ENCODE peak calls at places on chromosomes 3 and 15, in six cellular contexts. One of them, this sample, is unnamed.

GRCh38 chr3:43998374-43998840 is 243.3 kb upstream of the TOPAZ1 start:
- DNase-seq in body of pancreas: no peak
- DNase-seq in neuronal stem cell: no peak
- DNase-seq in GM12865: no peak
- DNase-seq in AG04449: no peak
- DNase-seq in tibial nerve: no peak
- DNase-seq in this sample: no peak

GRCh38 chr15:65675551-65675950 is 53.8 kb downstream of the SLC24A1 start:
- DNase-seq in tibial nerve: no peak
- DNase-seq in GM12865: no peak
- DNase-seq in AG04449: no peak
- DNase-seq in body of pancreas: no peak
- DNase-seq in neuronal stem cell: no peak
- DNase-seq in this sample: no peak

GRCh38 chr15:101060576-101061551 is 141.7 kb downstream of the LRRK1 start:
- DNase-seq in tibial nerve: no peak
- DNase-seq in AG04449: no peak
- DNase-seq in GM12865: no peak
- DNase-seq in body of pancreas: no peak
- DNase-seq in neuronal stem cell: no peak
- DNase-seq in this sample: no peak

GRCh38 chr15:37773111-37773860 is 161.2 kb upstream of the TMCO5A start:
- DNase-seq in AG04449: peak; percentile 87
- DNase-seq in GM12865: no peak
- DNase-seq in neuronal stem cell: no peak
- DNase-seq in body of pancreas: no peak
- DNase-seq in tibial nerve: no peak
- DNase-seq in this sample: peak; percentile 60

GRCh38 chr15:60385620-60386552 is 11.9 kb downstream of the ANXA2 start:
- DNase-seq in neuronal stem cell: no peak
- DNase-seq in body of pancreas: no peak
- DNase-seq in AG04449: no peak
- DNase-seq in GM12865: no peak
- DNase-seq in tibial nerve: no peak
- DNase-seq in this sample: no peak

GRCh38 chr3:87033205-87033604 is 42.3 kb upstream of the VGLL3 start:
- DNase-seq in tibial nerve: no peak
- DNase-seq in neuronal stem cell: no peak
- DNase-seq in AG04449: no peak
- DNase-seq in body of pancreas: no peak
- DNase-seq in GM12865: no peak
- DNase-seq in this sample: no peak

GRCh38 chr3:183116051-183116614 is 16.8 kb upstream of the MCCC1 start:
- DNase-seq in neuronal stem cell: peak; percentile 83
- DNase-seq in tibial nerve: no peak
- DNase-seq in AG04449: no peak
- DNase-seq in body of pancreas: peak; percentile 69
- DNase-seq in GM12865: peak; percentile 94
- DNase-seq in this sample: no peak

GRCh38 chr15:89673162-89673506 is 6.0 kb downstream of the PLIN1 start:
- DNase-seq in neuronal stem cell: peak; percentile 65
- DNase-seq in tibial nerve: no peak
- DNase-seq in GM12865: peak; percentile 50
- DNase-seq in body of pancreas: no peak
- DNase-seq in AG04449: no peak
- DNase-seq in this sample: no peak

GRCh38 chr3:38634133-38634532 is 15.4 kb downstream of the SCN5A start:
- DNase-seq in neuronal stem cell: no peak
- DNase-seq in GM12865: no peak
- DNase-seq in AG04449: no peak
- DNase-seq in body of pancreas: no peak
- DNase-seq in tibial nerve: no peak
- DNase-seq in this sample: peak; percentile 15

GRCh38 chr15:51341366-51342248 is at the start of gene GLDN:
- DNase-seq in AG04449: no peak
- DNase-seq in tibial nerve: no peak
- DNase-seq in body of pancreas: no peak
- DNase-seq in neuronal stem cell: peak; percentile 20
- DNase-seq in GM12865: no peak
- DNase-seq in this sample: no peak

GRCh38 chr15:90067953-90068613 is 34.2 kb downstream of the IDH2 start:
- DNase-seq in neuronal stem cell: no peak
- DNase-seq in tibial nerve: no peak
- DNase-seq in AG04449: no peak
- DNase-seq in GM12865: no peak
- DNase-seq in body of pancreas: peak; percentile 72
- DNase-seq in this sample: no peak

GRCh38 chr3:114762144-114762543 is 384.9 kb downstream of the ZBTB20 start:
- DNase-seq in body of pancreas: no peak
- DNase-seq in AG04449: no peak
- DNase-seq in neuronal stem cell: no peak
- DNase-seq in tibial nerve: no peak
- DNase-seq in GM12865: no peak
- DNase-seq in this sample: no peak

GRCh38 chr15:45021331-45021730 is 1.7 kb upstream of the SORD start:
- DNase-seq in AG04449: no peak
- DNase-seq in tibial nerve: no peak
- DNase-seq in body of pancreas: peak; percentile 53
- DNase-seq in GM12865: no peak
- DNase-seq in neuronal stem cell: no peak
- DNase-seq in this sample: no peak

GRCh38 chr15:75791337-75791713 is 51.9 kb upstream of the UBE2Q2 start:
- DNase-seq in tibial nerve: no peak
- DNase-seq in AG04449: no peak
- DNase-seq in neuronal stem cell: no peak
- DNase-seq in GM12865: no peak
- DNase-seq in body of pancreas: no peak
- DNase-seq in this sample: no peak

GRCh38 chr3:185253645-185254410 is at the start of gene EHHADH:
- DNase-seq in neuronal stem cell: no peak
- DNase-seq in AG04449: no peak
- DNase-seq in tibial nerve: peak; percentile 32
- DNase-seq in GM12865: peak; percentile 74
- DNase-seq in body of pancreas: peak; percentile 82
- DNase-seq in this sample: peak; percentile 6

GRCh38 chr3:21920431-21920830 is 169.4 kb upstream of the ZNF385D start:
- DNase-seq in neuronal stem cell: no peak
- DNase-seq in tibial nerve: no peak
- DNase-seq in body of pancreas: no peak
- DNase-seq in GM12865: no peak
- DNase-seq in AG04449: peak; percentile 72
- DNase-seq in this sample: peak; percentile 56

GRCh38 chr15:66714543-66714981 is 12.5 kb downstream of the SMAD6 start:
- DNase-seq in AG04449: no peak
- DNase-seq in body of pancreas: no peak
- DNase-seq in neuronal stem cell: no peak
- DNase-seq in tibial nerve: no peak
- DNase-seq in GM12865: no peak
- DNase-seq in this sample: no peak

GRCh38 chr15:66715181-66715624 is 13.2 kb downstream of the SMAD6 start:
- DNase-seq in AG04449: no peak
- DNase-seq in neuronal stem cell: no peak
- DNase-seq in GM12865: no peak
- DNase-seq in tibial nerve: no peak
- DNase-seq in body of pancreas: peak; percentile 22
- DNase-seq in this sample: no peak

GRCh38 chr15:66713843-66714508 is 11.9 kb downstream of the SMAD6 start:
- DNase-seq in tibial nerve: no peak
- DNase-seq in AG04449: no peak
- DNase-seq in body of pancreas: no peak
- DNase-seq in neuronal stem cell: no peak
- DNase-seq in GM12865: peak; percentile 79
- DNase-seq in this sample: no peak

GRCh38 chr15:66716668-66717025 is 14.6 kb downstream of the SMAD6 start:
- DNase-seq in body of pancreas: no peak
- DNase-seq in tibial nerve: no peak
- DNase-seq in GM12865: no peak
- DNase-seq in AG04449: no peak
- DNase-seq in neuronal stem cell: no peak
- DNase-seq in this sample: no peak

DNA sequence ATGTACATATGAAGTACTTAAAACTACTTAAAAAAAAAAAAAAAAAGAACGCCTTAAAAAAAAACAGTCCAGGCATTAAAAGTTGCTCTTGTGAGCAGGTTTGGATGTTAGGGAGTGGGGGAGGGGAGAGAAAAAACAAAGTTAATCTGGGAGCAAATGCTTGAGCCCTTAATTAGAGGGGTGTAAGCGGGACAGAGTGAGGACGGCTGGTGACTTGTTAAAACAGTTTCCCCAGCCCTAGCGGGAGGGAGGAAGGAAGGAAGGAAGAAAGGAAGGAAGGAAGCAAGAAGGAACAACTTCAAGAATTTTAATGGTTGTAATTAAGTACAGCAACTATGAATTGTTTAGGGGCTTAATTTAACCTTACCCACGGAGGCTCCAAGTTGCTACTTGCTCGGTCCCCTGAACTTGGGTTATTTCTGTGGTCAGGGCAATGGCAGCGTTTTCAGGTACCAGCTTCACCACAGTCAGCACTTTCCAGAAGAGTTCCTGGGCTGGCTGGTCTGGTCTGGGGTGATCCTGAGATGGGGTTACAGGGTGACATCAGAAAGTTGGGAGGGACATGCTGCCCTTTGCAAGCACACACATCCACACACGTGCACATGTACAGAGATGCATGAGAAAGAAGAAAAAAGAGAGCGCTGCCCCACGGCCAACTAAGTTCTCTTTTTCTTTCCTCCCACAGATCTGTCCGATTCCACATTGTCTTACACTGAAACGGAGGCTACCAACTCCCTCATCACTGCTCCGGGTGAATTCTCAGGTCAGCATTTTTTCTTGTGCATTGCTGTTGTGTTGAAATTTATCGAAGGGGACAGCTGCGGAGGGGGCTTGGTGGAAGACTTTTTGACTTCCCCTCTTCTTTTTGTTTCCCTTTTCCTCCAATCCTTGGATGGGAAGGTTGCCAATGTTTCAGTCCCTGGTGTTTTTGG is 14.0 kb downstream of the SMAD6 start:
- DNase-seq in GM12865: no peak
- DNase-seq in tibial nerve: no peak
- DNase-seq in neuronal stem cell: no peak
- DNase-seq in AG04449: no peak
- DNase-seq in body of pancreas: no peak
- DNase-seq in this sample: no peak
- H3K4me3 ChIP-seq in GM12865: no peak overlapping the region
- H3K4me3 ChIP-seq in tibial nerve: no peak overlapping the region
- H3K4me3 ChIP-seq in neuronal stem cell: no peak overlapping the region
- H3K4me3 ChIP-seq in AG04449: no peak overlapping the region
- H3K4me3 ChIP-seq in body of pancreas: no peak overlapping the region
- H3K4me3 ChIP-seq in this sample: no peak overlapping the region

GRCh38 chr3:150925751-150926201 is 20.5 kb upstream of the MINDY4B start:
- DNase-seq in tibial nerve: no peak
- DNase-seq in neuronal stem cell: peak; percentile 36
- DNase-seq in AG04449: no peak
- DNase-seq in GM12865: peak; percentile 62
- DNase-seq in body of pancreas: peak; percentile 49
- DNase-seq in this sample: no peak
- H3K4me3 ChIP-seq in tibial nerve: no peak overlapping the region
- H3K4me3 ChIP-seq in neuronal stem cell: no peak overlapping the region
- H3K4me3 ChIP-seq in AG04449: no peak overlapping the region
- H3K4me3 ChIP-seq in GM12865: peak overlapping the region; percentile 2
- H3K4me3 ChIP-seq in body of pancreas: no peak overlapping the region
- H3K4me3 ChIP-seq in this sample: peak overlapping the region; percentile 15

DNA sequence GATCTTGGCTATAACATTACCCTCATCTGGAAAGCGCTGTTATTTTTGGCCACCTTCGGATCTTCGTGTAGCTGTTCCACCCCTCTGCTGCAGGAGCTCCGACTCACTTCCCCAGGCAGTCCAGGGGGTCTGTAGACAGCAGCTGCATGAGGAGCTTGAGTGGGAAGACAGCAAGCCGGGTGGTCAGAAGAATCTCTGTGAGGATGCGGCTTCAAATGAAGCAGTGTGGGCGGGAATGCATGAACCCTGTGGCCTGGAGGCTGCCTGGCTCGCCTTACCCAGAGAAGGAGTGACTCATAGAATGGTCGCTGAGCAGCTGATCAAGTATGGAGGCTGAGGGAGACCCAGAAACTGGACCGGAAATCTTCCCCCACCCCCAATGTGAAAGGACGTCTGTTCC is 45.2 kb upstream of the NR2F2 start:
- DNase-seq in AG04449: peak; percentile 95
- DNase-seq in neuronal stem cell: no peak
- DNase-seq in tibial nerve: peak; percentile 48
- DNase-seq in GM12865: no peak
- DNase-seq in body of pancreas: no peak
- DNase-seq in this sample: peak; percentile 100
- H3K4me3 ChIP-seq in AG04449: peak overlapping the region; percentile 9
- H3K4me3 ChIP-seq in neuronal stem cell: no peak overlapping the region
- H3K4me3 ChIP-seq in tibial nerve: no peak overlapping the region
- H3K4me3 ChIP-seq in GM12865: no peak overlapping the region
- H3K4me3 ChIP-seq in body of pancreas: no peak overlapping the region
- H3K4me3 ChIP-seq in this sample: no peak overlapping the region

GRCh38 chr3:111762535-111762934 is 96.5 kb upstream of the PHLDB2 start:
- DNase-seq in body of pancreas: no peak
- DNase-seq in GM12865: no peak
- DNase-seq in AG04449: no peak
- DNase-seq in tibial nerve: no peak
- DNase-seq in neuronal stem cell: no peak
- DNase-seq in this sample: no peak

GRCh38 chr3:111763968-111764367 is 95.1 kb upstream of the PHLDB2 start:
- DNase-seq in body of pancreas: no peak
- DNase-seq in AG04449: no peak
- DNase-seq in neuronal stem cell: no peak
- DNase-seq in GM12865: no peak
- DNase-seq in tibial nerve: peak; percentile 65
- DNase-seq in this sample: peak; percentile 57

GRCh38 chr3:111764645-111765091 is 94.4 kb upstream of the PHLDB2 start:
- DNase-seq in AG04449: no peak
- DNase-seq in neuronal stem cell: no peak
- DNase-seq in tibial nerve: no peak
- DNase-seq in body of pancreas: no peak
- DNase-seq in GM12865: no peak
- DNase-seq in this sample: peak; percentile 66

GRCh38 chr3:111763101-111763500 is 96.0 kb upstream of the PHLDB2 start:
- DNase-seq in neuronal stem cell: no peak
- DNase-seq in tibial nerve: no peak
- DNase-seq in AG04449: no peak
- DNase-seq in GM12865: no peak
- DNase-seq in body of pancreas: no peak
- DNase-seq in this sample: no peak

GRCh38 chr3:111765136-111765535 is 93.9 kb upstream of the PHLDB2 start:
- DNase-seq in body of pancreas: no peak
- DNase-seq in tibial nerve: no peak
- DNase-seq in AG04449: no peak
- DNase-seq in GM12865: no peak
- DNase-seq in neuronal stem cell: no peak
- DNase-seq in this sample: no peak
- H3K4me3 ChIP-seq in body of pancreas: no peak overlapping the region
- H3K4me3 ChIP-seq in tibial nerve: no peak overlapping the region
- H3K4me3 ChIP-seq in AG04449: no peak overlapping the region
- H3K4me3 ChIP-seq in GM12865: no peak overlapping the region
- H3K4me3 ChIP-seq in neuronal stem cell: no peak overlapping the region
- H3K4me3 ChIP-seq in this sample: no peak overlapping the region

GRCh38 chr15:24823473-24823872 is 131.3 kb upstream of the SNRPN start:
- DNase-seq in GM12865: no peak
- DNase-seq in AG04449: no peak
- DNase-seq in neuronal stem cell: peak; percentile 85
- DNase-seq in tibial nerve: no peak
- DNase-seq in body of pancreas: no peak
- DNase-seq in this sample: no peak
- H3K4me3 ChIP-seq in GM12865: no peak overlapping the region
- H3K4me3 ChIP-seq in AG04449: no peak overlapping the region
- H3K4me3 ChIP-seq in neuronal stem cell: peak overlapping the region; percentile 32
- H3K4me3 ChIP-seq in tibial nerve: no peak overlapping the region
- H3K4me3 ChIP-seq in body of pancreas: no peak overlapping the region
- H3K4me3 ChIP-seq in this sample: no peak overlapping the region

GRCh38 chr3:19148768-19149091 is 420 bp downstream of the KCNH8 start:
- DNase-seq in body of pancreas: no peak
- DNase-seq in AG04449: no peak
- DNase-seq in neuronal stem cell: no peak
- DNase-seq in GM12865: no peak
- DNase-seq in tibial nerve: no peak
- DNase-seq in this sample: no peak
- H3K4me3 ChIP-seq in body of pancreas: peak overlapping the region; percentile 48
- H3K4me3 ChIP-seq in AG04449: no peak overlapping the region
- H3K4me3 ChIP-seq in neuronal stem cell: peak overlapping the region; percentile 88
- H3K4me3 ChIP-seq in GM12865: no peak overlapping the region
- H3K4me3 ChIP-seq in tibial nerve: peak overlapping the region; percentile 70
- H3K4me3 ChIP-seq in this sample: no peak overlapping the region